ENCODE peak calls at places on chromosomes 7 and 10, in nine cellular contexts. G, L, X, J, A, Z, F, B and Y are unnamed samples.

GRCh38 chr10:70130878-70131559 is 1.6 kb downstream of the AIFM2 start:
- DNase-seq in L (no peak), B (no peak), G (no peak), Z (no peak), X (no peak), J (peak; percentile 74), A (no peak), F (no peak), Y (peak; percentile 72)

GRCh38 chr7:142908921-142909870 is 23.7 kb upstream of the TRPV6 start:
- DNase-seq in X (no peak), A (no peak), B (no peak), Z (no peak), F (peak; percentile 26), J (no peak), L (no peak), G (peak; percentile 33), Y (no peak)

GRCh38 chr7:20574784-20575757 is 40.4 kb upstream of the ABCB5 start:
- DNase-seq in J (no peak), Z (no peak), G (no peak), B (no peak), L (no peak), X (no peak), F (no peak), A (no peak), Y (no peak)

GRCh38 chr7:129122751-129123516 is 21.6 kb upstream of the TSPAN33 start:
- DNase-seq in G (no peak), Z (no peak), F (no peak), J (no peak), B (peak; percentile 15), A (no peak), X (no peak), L (no peak), Y (no peak)

GRCh38 chr10:98125940-98126631 is 8.4 kb upstream of the R3HCC1L start:
- DNase-seq in B (no peak), J (no peak), F (no peak), G (no peak), X (no peak), L (no peak), A (no peak), Z (no peak), Y (no peak)

GRCh38 chr10:64760371-64760770 is 1239.2 kb downstream of the REEP3 start:
- DNase-seq in B (no peak), F (no peak), G (no peak), Z (no peak), J (no peak), A (no peak), L (no peak), X (no peak), Y (no peak)

GRCh38 chr10:35127289-35127891 is 744 bp downstream of the CREM start:
- DNase-seq in B (peak; percentile 54), G (peak; percentile 78), Z (peak; percentile 1), F (peak; percentile 23), A (no peak), J (peak; percentile 87), L (no peak), X (peak; percentile 68), Y (peak; percentile 73)

GRCh38 chr7:103132995-103133688 is 15.8 kb downstream of the NAPEPLD start:
- DNase-seq in F (no peak), J (no peak), Z (no peak), L (no peak), G (no peak), A (no peak), B (no peak), X (no peak), Y (no peak)

GRCh38 chr7:142516038-142516501 is 233.2 kb upstream of the PRSS1 start:
- DNase-seq in G (peak; percentile 75), J (no peak), F (peak; percentile 28), B (no peak), A (no peak), Z (peak; percentile 55), L (no peak), X (no peak), Y (no peak)

GRCh38 chr7:80150621-80151273 is 16.1 kb downstream of the GNAI1 start:
- DNase-seq in X (no peak), F (no peak), J (no peak), G (peak; percentile 8), Z (no peak), A (no peak), B (no peak), L (no peak), Y (no peak)